ENCODE peak calls at places on chromosomes 5 and 9, in nine cellular contexts. W is upper lobe of left lung; B is activated CD4-positive, CD25-positive, alpha-beta regulatory T cell treated with anti-CD3 and anti-CD28 coated beads, Interleukin-2, amount 50 U/mL, for 72 hours; Y is HCT116; D is globus pallidus; Q is amniotic stem cell; E is posterior cingulate gyrus; N is Right ventricle myocardium superior; V is bronchial epithelial cell. S is an unnamed sample.

GRCh38 chr5:144697847-144698262 is 527.2 kb downstream of the KCTD16 start:
- DNase-seq in V (peak; percentile 67), B (no peak), E (no peak), N (no peak), Q (peak; percentile 94), D (no peak), Y (no peak), W (no peak), S (no peak)

GRCh38 chr9:131443648-131444047 is 49.8 kb downstream of the PRRC2B start:
- DNase-seq in N (no peak), V (no peak), Y (no peak), B (no peak), D (no peak), Q (no peak), E (no peak), W (no peak), S (no peak)

GRCh38 chr5:83559141-83559785 is 87.7 kb downstream of the VCAN start:
- DNase-seq in B (no peak), V (no peak), W (no peak), D (no peak), Y (no peak), Q (no peak), E (no peak), N (no peak), S (no peak)

GRCh38 chr9:136089697-136090045 is 5.4 kb downstream of the NACC2 start:
- DNase-seq in Y (no peak), B (no peak), Q (no peak), D (no peak), E (no peak), W (no peak), N (no peak), V (peak; percentile 17), S (no peak)

GRCh38 chr9:14487547-14488185 is 173.7 kb upstream of the NFIB start:
- DNase-seq in V (no peak), N (no peak), E (no peak), Y (no peak), B (no peak), Q (no peak), W (no peak), D (no peak), S (no peak)

GRCh38 chr5:68343421-68343826 is 127.9 kb downstream of the PIK3R1 start:
- DNase-seq in B (no peak), N (no peak), D (no peak), Q (peak; percentile 67), W (no peak), E (no peak), Y (no peak), V (peak; percentile 93), S (no peak)

GRCh38 chr5:2797981-2798380 is 46.5 kb upstream of the IRX2 start:
- DNase-seq in Q (no peak), E (no peak), V (peak; percentile 89), B (no peak), N (no peak), D (no peak), W (no peak), Y (no peak), S (no peak)

GRCh38 chr5:178429541-178430186 is 160.5 kb downstream of the COL23A1 start:
- DNase-seq in E (no peak), B (no peak), N (no peak), Q (no peak), Y (no peak), V (no peak), D (no peak), W (no peak), S (no peak)

GRCh38 chr5:172858511-172858989 is 24.5 kb downstream of the ERGIC1 start:
- DNase-seq in Y (no peak), V (no peak), Q (no peak), B (no peak), D (no peak), E (peak; percentile 62), W (no peak), N (no peak), S (no peak)

GRCh38 chr9:96620155-96620514 is 492 bp upstream of the CDC14B start:
- DNase-seq in N (no peak), E (no peak), Q (no peak), V (no peak), W (no peak), B (no peak), Y (no peak), D (no peak), S (no peak)

GRCh38 chr5:154095819-154096380 is 57.1 kb downstream of the MFAP3 start:
- DNase-seq in E (no peak), Q (no peak), D (no peak), W (no peak), N (no peak), V (no peak), B (no peak), Y (no peak), S (no peak)

GRCh38 chr5:27797220-27797619 is 758.8 kb upstream of the CDH9 start:
- DNase-seq in B (no peak), Q (no peak), Y (no peak), E (no peak), N (no peak), W (no peak), D (no peak), V (no peak), S (no peak)

GRCh38 chr5:149853019-149853648 is 91.5 kb downstream of the PDE6A start:
- DNase-seq in Q (peak; percentile 54), V (peak; percentile 56), Y (peak; percentile 44), N (peak; percentile 80), W (peak; percentile 77), E (peak; percentile 92), B (peak; percentile 52), D (peak; percentile 70), S (peak; percentile 29)

GRCh38 chr5:84306617-84307016 is 78.1 kb downstream of the EDIL3 start:
- DNase-seq in Q (no peak), E (no peak), N (no peak), W (no peak), Y (no peak), B (no peak), V (no peak), D (no peak), S (no peak)

GRCh38 chr9:104334549-104334948 is 169.5 kb upstream of the OR13F1 start:
- DNase-seq in E (no peak), B (no peak), N (no peak), W (no peak), D (no peak), Y (no peak), V (no peak), Q (no peak), S (no peak)

GRCh38 chr9:34603610-34604231 is 8.2 kb downstream of the RPP25L start:
- DNase-seq in V (peak; percentile 63), Y (peak; percentile 42), W (peak; percentile 76), B (peak; percentile 79), Q (peak; percentile 68), D (peak; percentile 74), E (peak; percentile 97), N (peak; percentile 89), S (peak; percentile 75)

GRCh38 chr5:149450199-149450598 is 71.1 kb upstream of the IL17B start:
- DNase-seq in Y (no peak), B (no peak), W (peak; percentile 55), V (no peak), D (no peak), Q (no peak), N (peak; percentile 90), E (no peak), S (no peak)

GRCh38 chr5:32413466-32414263 is 30.9 kb downstream of the ZFR start:
- DNase-seq in N (no peak), D (no peak), E (no peak), B (no peak), Y (no peak), V (no peak), W (no peak), Q (no peak), S (no peak)

GRCh38 chr5:68770566-68770965 is 323.2 kb upstream of the SLC30A5 start:
- DNase-seq in Y (no peak), D (no peak), B (no peak), Q (no peak), E (no peak), W (no peak), V (no peak), N (no peak), S (no peak)